ENCODE peak calls at places on chromosomes 3 and 15, in eight cellular contexts. W is SK-N-SH, M is GM23338, K is MM.1S, F is HCT116, S is PC-3, Q is Karpas-422, I is PC-9. U is an unnamed sample.

GRCh38 chr3:86056962-86057361 is 934.0 kb downstream of the VGLL3 start:
- DNase-seq in F (no peak), M (no peak), W (no peak), K (no peak), S (no peak), I (no peak), Q (no peak), U (no peak)

GRCh38 chr15:101641134-101641764 is 10.9 kb downstream of the TM2D3 start:
- DNase-seq in M (peak; percentile 85), I (peak; percentile 73), F (peak; percentile 42), K (peak; percentile 75), S (peak; percentile 78), Q (peak; percentile 91), W (peak; percentile 58), U (peak; percentile 63)

GRCh38 chr3:139534444-139534812 is 5.1 kb downstream of the RBP1 start:
- DNase-seq in F (peak; percentile 77), S (peak; percentile 87), M (no peak), Q (no peak), K (no peak), I (peak; percentile 86), W (no peak), U (no peak)

GRCh38 chr15:76431936-76432335 is 95.4 kb downstream of the ISL2 start:
- DNase-seq in I (peak; percentile 60), F (no peak), K (no peak), W (no peak), Q (no peak), S (no peak), M (peak; percentile 17), U (no peak)

GRCh38 chr3:179853176-179853575 is 183.6 kb downstream of the PEX5L start:
- DNase-seq in M (no peak), K (peak; percentile 85), Q (no peak), I (no peak), S (no peak), F (no peak), W (no peak), U (no peak)

GRCh38 chr15:83077487-83078230 is 10.6 kb upstream of the BTBD1 start:
- DNase-seq in K (no peak), Q (no peak), F (no peak), I (no peak), M (no peak), W (no peak), S (no peak), U (no peak)

GRCh38 chr15:48693474-48693873 is 48.0 kb upstream of the FBN1 start:
- DNase-seq in I (no peak), W (no peak), S (peak; percentile 53), M (no peak), Q (no peak), F (no peak), K (no peak), U (no peak)

GRCh38 chr3:188497021-188497420 is 343.1 kb downstream of the LPP start:
- DNase-seq in W (no peak), Q (no peak), M (no peak), I (no peak), S (peak; percentile 18), F (no peak), K (no peak), U (no peak)

GRCh38 chr15:40743921-40744809 is 10.9 kb downstream of the RMDN3 start:
- DNase-seq in K (peak; percentile 93), M (peak; percentile 27), I (no peak), F (no peak), Q (peak; percentile 53), S (no peak), W (no peak), U (no peak)

GRCh38 chr3:6282920-6283319 is 578.0 kb upstream of the GRM7 start:
- DNase-seq in M (no peak), K (no peak), S (no peak), I (no peak), W (no peak), F (no peak), Q (no peak), U (peak; percentile 41)

GRCh38 chr15:81296673-81297072 is 27.3 kb downstream of the STARD5 start:
- DNase-seq in S (no peak), Q (peak; percentile 59), I (no peak), F (no peak), K (peak; percentile 94), W (no peak), M (no peak), U (peak; percentile 94)

GRCh38 chr3:150149651-150150051 is 179.0 kb upstream of the PFN2 start:
- DNase-seq in W (no peak), F (no peak), I (peak; percentile 87), K (no peak), M (no peak), S (peak; percentile 94), Q (no peak), U (no peak)

GRCh38 chr3:111904376-111905241 is 45.5 kb downstream of the PHLDB2 start:
- DNase-seq in S (peak; percentile 83), F (peak; percentile 89), Q (no peak), M (no peak), W (no peak), I (peak; percentile 99), K (no peak), U (no peak)

GRCh38 chr3:116337229-116337628 is 108.1 kb downstream of the LSAMP start:
- DNase-seq in Q (no peak), I (no peak), F (no peak), W (no peak), S (peak; percentile 5), M (no peak), K (no peak), U (no peak)

GRCh38 chr15:63908986-63909385 is 75.2 kb upstream of the HERC1 start:
- DNase-seq in K (no peak), I (no peak), F (no peak), W (no peak), Q (no peak), M (no peak), S (peak; percentile 48), U (no peak)

GRCh38 chr3:37897763-37898162 is 36.1 kb downstream of the CTDSPL start:
- DNase-seq in I (no peak), F (no peak), M (no peak), Q (no peak), S (no peak), W (no peak), K (no peak), U (peak; percentile 23)

GRCh38 chr15:63763476-63764123 is 70.1 kb downstream of the HERC1 start:
- DNase-seq in Q (no peak), F (no peak), M (no peak), S (peak; percentile 55), W (no peak), I (no peak), K (no peak), U (no peak)

DNA sequence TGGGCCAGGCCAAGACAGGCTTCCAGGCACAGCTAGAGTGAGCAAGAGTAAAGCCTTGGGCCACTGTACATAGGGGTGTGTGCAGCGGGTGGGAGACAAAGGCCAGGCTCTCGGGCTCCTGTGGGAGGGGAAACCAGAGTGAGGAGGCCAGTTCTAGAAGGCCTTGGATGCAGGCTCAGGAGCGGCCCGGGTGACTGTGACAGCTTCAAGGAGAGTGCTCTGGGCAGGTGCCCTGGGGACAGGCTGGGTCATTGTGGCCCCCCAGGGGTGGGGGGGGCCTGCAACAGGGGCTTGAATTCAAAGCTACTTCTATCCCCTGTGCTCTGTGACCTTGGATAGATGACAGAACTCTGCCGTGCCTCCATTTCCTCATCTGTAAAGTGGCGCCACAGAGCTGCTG is 109.2 kb downstream of the DNAJB8 start:
- DNase-seq in F (no peak), K (no peak), I (no peak), Q (no peak), M (no peak), S (no peak), W (no peak), U (no peak)
- H3K9me2 ChIP-seq in F (no peaks in the 10 kb centered on the region), K (no peaks in the 10 kb centered on the region), I (no peaks in the 10 kb centered on the region), Q (no peaks in the 10 kb centered on the region), M (no peaks in the 10 kb centered on the region), S (no peaks in the 10 kb centered on the region), W (no peaks in the 10 kb centered on the region), U (no peaks in the 10 kb centered on the region)

DNA sequence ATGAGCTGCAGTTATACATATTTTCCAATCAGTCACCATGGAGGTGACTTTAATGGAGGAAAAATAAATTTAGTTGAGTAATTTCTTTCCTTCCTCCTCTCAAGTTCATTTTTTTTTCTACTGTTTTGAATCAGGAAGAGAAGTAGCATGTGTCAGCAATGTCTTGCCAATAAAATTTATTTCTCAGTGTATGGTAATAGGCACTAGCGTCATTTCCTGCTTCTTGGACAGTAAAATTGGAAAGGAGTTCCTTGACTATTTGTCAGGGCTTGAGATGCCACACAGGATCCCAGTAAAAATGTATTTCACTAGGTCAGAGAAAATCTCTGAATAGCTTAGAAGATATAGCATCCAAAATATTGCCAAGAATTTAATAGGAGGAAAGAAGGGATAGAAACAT is 605.9 kb downstream of the ROBO1 start:
- DNase-seq in K (no peak), W (no peak), F (no peak), M (no peak), I (no peak), S (peak; percentile 53), Q (no peak), U (no peak)
- H3K9me2 ChIP-seq in K (no peaks in the 10 kb centered on the region), W (no peaks in the 10 kb centered on the region), F (no peaks in the 10 kb centered on the region), M (no peaks in the 10 kb centered on the region), I (no peaks in the 10 kb centered on the region), S (no peaks in the 10 kb centered on the region), Q (no peaks in the 10 kb centered on the region), U (no peaks in the 10 kb centered on the region)

GRCh38 chr3:69272537-69272936 is 113.4 kb downstream of the FRMD4B start:
- DNase-seq in Q (no peak), F (no peak), W (no peak), I (no peak), M (no peak), S (no peak), K (no peak), U (no peak)
- H3K9me2 ChIP-seq in Q (no peaks in the 10 kb centered on the region), F (no peaks in the 10 kb centered on the region), W (no peaks in the 10 kb centered on the region), I (no peaks in the 10 kb centered on the region), M (peaks cover 5% of the 10 kb centered on the region), S (no peaks in the 10 kb centered on the region), K (no peaks in the 10 kb centered on the region), U (no peaks in the 10 kb centered on the region)

GRCh38 chr3:31968927-31969418 is 12.1 kb downstream of the OSBPL10 start:
- DNase-seq in M (no peak), I (peak; percentile 83), F (peak; percentile 86), K (no peak), Q (peak; percentile 49), S (peak; percentile 97), W (no peak), U (no peak)

GRCh38 chr3:31973081-31973480 is 8.0 kb downstream of the OSBPL10 start:
- DNase-seq in S (no peak), I (no peak), M (no peak), Q (peak; percentile 61), W (no peak), K (no peak), F (no peak), U (peak; percentile 63)

GRCh38 chr3:31971607-31972006 is 9.5 kb downstream of the OSBPL10 start:
- DNase-seq in S (no peak), F (no peak), M (no peak), I (no peak), K (no peak), Q (peak; percentile 59), W (no peak), U (peak; percentile 51)

GRCh38 chr3:31966978-31967592 is 14.0 kb downstream of the OSBPL10 start:
- DNase-seq in W (no peak), Q (no peak), S (no peak), K (no peak), I (no peak), F (no peak), M (no peak), U (no peak)

DNA sequence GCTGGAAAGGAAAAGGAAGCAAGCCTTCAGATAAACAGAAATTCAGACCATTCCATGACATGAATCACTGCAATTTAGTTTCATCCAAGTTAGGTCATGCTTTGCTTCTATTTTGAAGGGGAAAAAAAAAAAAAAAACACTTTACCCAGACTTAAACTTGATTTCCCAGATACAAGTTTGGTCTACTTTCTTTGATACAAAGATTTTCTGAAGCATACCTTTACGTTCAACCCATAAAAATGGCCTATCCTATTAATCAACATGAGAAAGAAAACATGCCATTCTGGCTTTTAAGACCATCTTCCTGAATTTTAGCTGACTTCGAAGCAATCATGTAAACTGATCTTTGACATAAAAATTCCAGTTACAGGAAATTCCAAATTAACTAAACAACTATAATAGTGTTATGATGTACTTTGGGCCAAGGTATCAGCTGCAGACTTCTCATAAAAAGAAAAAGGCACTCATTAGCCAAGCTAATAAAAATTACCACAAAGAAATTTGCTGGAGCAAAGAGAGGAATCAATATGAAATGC is 12.6 kb downstream of the OSBPL10 start:
- DNase-seq in W (no peak), S (peak; percentile 65), K (no peak), M (no peak), F (no peak), I (peak; percentile 50), Q (no peak), U (no peak)
- H3K9me2 ChIP-seq in W (no peaks in the 10 kb centered on the region), S (no peaks in the 10 kb centered on the region), K (no peaks in the 10 kb centered on the region), M (no peaks in the 10 kb centered on the region), F (no peaks in the 10 kb centered on the region), I (no peaks in the 10 kb centered on the region), Q (no peaks in the 10 kb centered on the region), U (no peaks in the 10 kb centered on the region)